ENCODE peak calls at places on chromosomes 2 and 18, in four cellular contexts. Q is IMR-90, W is endodermal cell, F is epithelial cell of esophagus. C is an unnamed sample.

GRCh38 chr2:176466918-176467452 is 197.7 kb downstream of the MTX2 start:
- DNase-seq in F (no peak), Q (no peak), W (no peak), C (no peak)

GRCh38 chr2:8241317-8241716 is 440.5 kb upstream of the ID2 start:
- DNase-seq in Q (no peak), W (peak), F (no peak), C (no peak)

GRCh38 chr18:77065221-77065981 is 67.2 kb downstream of the MBP start:
- DNase-seq in Q (peak), F (peak), W (no peak), C (peak)

GRCh38 chr2:23926289-23926749 is 604 bp downstream of the ATAD2B start:
- DNase-seq in W (peak), F (peak), Q (no peak), C (no peak)

GRCh38 chr2:35846-36245 is 10.5 kb downstream of the FAM110C start:
- DNase-seq in W (no peak), F (peak), Q (no peak), C (no peak)

GRCh38 chr2:59655809-59656208 is 897.6 kb downstream of the BCL11A start:
- DNase-seq in F (peak), W (no peak), Q (no peak), C (no peak)

GRCh38 chr2:176172007-176172747 is 15.1 kb downstream of the HOXD3 start:
- DNase-seq in F (no peak), W (peak), Q (no peak), C (no peak)

GRCh38 chr2:37671013-37671815 is at the start of gene CDC42EP3:
- DNase-seq in W (peak), Q (no peak), F (peak), C (no peak)

GRCh38 chr2:106575955-106576354 is 88.8 kb downstream of the CD8B2 start:
- DNase-seq in W (peak), Q (peak), F (peak), C (peak)

GRCh38 chr2:5937865-5938565 is 245.8 kb downstream of the SOX11 start:
- DNase-seq in W (peak), Q (no peak), F (no peak), C (no peak)

GRCh38 chr2:86562891-86563649 is at the start of gene CHMP3:
- DNase-seq in W (peak), F (peak), Q (peak), C (peak)

GRCh38 chr18:35444636-35445035 is 53.1 kb downstream of the INO80C start:
- DNase-seq in Q (no peak), F (no peak), W (no peak), C (no peak)

GRCh38 chr18:63564576-63564975 is 22.4 kb downstream of the SERPINB12 start:
- DNase-seq in Q (no peak), W (no peak), F (no peak), C (no peak)

GRCh38 chr18:61612517-61612916 is 279.3 kb downstream of the CDH20 start:
- DNase-seq in F (no peak), Q (no peak), W (no peak), C (peak)

GRCh38 chr2:219570924-219571310 is 422 bp downstream of the OBSL1 start:
- DNase-seq in F (no peak), W (no peak), Q (peak), C (no peak)

GRCh38 chr2:212145111-212145510 is 393.5 kb downstream of the ERBB4 start:
- DNase-seq in F (peak), W (no peak), Q (peak), C (peak)

GRCh38 chr18:32318581-32318980 is 128.7 kb downstream of the MEP1B start:
- DNase-seq in Q (no peak), F (no peak), W (no peak), C (peak)

GRCh38 chr18:25228410-25228809 is 123.6 kb downstream of the ZNF521 start:
- DNase-seq in Q (no peak), W (no peak), F (no peak), C (no peak)

GRCh38 chr2:127451981-127452380 is 33.8 kb downstream of the PROC start:
- DNase-seq in W (no peak), Q (peak), F (no peak), C (no peak)

GRCh38 chr2:218230882-218231281 is 13.9 kb downstream of the ARPC2 start:
- DNase-seq in Q (peak), W (no peak), F (peak), C (peak)

GRCh38 chr2:26917135-26917836 is 53.2 kb upstream of the MAPRE3 start:
- DNase-seq in Q (no peak), W (no peak), F (no peak), C (no peak)

GRCh38 chr18:39959839-39960238 is 1995.2 kb upstream of the PIK3C3 start:
- DNase-seq in W (no peak), F (peak), Q (no peak), C (peak)

GRCh38 chr2:163610817-163611556 is 124.8 kb downstream of the FIGN start:
- DNase-seq in Q (no peak), F (no peak), W (peak), C (peak)

GRCh38 chr2:100291152-100291970 is 30.9 kb downstream of the LONRF2 start:
- DNase-seq in W (peak), F (peak), Q (peak), C (peak)

GRCh38 chr2:160324161-160324768 is 124.2 kb upstream of the ITGB6 start:
- DNase-seq in W (peak), F (peak), Q (peak), C (peak)

GRCh38 chr18:26175481-26175880 is 41.8 kb downstream of the PSMA8 start:
- DNase-seq in Q (no peak), W (no peak), F (no peak), C (no peak)

GRCh38 chr2:47631840-47632398 is 151.0 kb upstream of the MSH6 start:
- DNase-seq in W (peak), F (peak), Q (peak), C (peak)

GRCh38 chr2:33123216-33123615 is 176.5 kb downstream of the LTBP1 start:
- DNase-seq in Q (peak), F (peak), W (no peak), C (peak)

GRCh38 chr2:170973492-170974303 is 44.6 kb downstream of the GORASP2 start:
- DNase-seq in W (peak), Q (peak), F (peak), C (peak)

GRCh38 chr2:173644146-173644545 is 289.5 kb downstream of the CDCA7 start:
- DNase-seq in W (no peak), F (peak), Q (peak), C (peak)

GRCh38 chr2:161423351-161424178 is 7.5 kb downstream of the TBR1 start:
- DNase-seq in F (no peak), W (peak), Q (no peak), C (no peak)

GRCh38 chr2:8522682-8523081 is 159.2 kb upstream of the ID2 start:
- DNase-seq in F (no peak), Q (no peak), W (no peak), C (no peak)

GRCh38 chr2:140893685-140894084 is 1237.1 kb downstream of the LRP1B start:
- DNase-seq in W (no peak), Q (peak), F (peak), C (peak)

GRCh38 chr2:61288070-61288841 is 126.3 kb downstream of the C2orf74 start:
- DNase-seq in W (no peak), Q (peak), F (no peak), C (no peak)

GRCh38 chr2:75605770-75606535 is 40.6 kb upstream of the MRPL19 start:
- DNase-seq in Q (peak), F (peak), W (peak), C (peak)

GRCh38 chr2:10514743-10515142 is 66.6 kb upstream of the ODC1 start:
- DNase-seq in W (no peak), F (peak), Q (peak), C (peak)

GRCh38 chr2:98832172-98832571 is 101.2 kb upstream of the MGAT4A start:
- DNase-seq in F (no peak), Q (no peak), W (no peak), C (no peak)
- H3K4me3 ChIP-seq in F (no peak), Q (no peak), W (no peak), C (no peak)

DNA sequence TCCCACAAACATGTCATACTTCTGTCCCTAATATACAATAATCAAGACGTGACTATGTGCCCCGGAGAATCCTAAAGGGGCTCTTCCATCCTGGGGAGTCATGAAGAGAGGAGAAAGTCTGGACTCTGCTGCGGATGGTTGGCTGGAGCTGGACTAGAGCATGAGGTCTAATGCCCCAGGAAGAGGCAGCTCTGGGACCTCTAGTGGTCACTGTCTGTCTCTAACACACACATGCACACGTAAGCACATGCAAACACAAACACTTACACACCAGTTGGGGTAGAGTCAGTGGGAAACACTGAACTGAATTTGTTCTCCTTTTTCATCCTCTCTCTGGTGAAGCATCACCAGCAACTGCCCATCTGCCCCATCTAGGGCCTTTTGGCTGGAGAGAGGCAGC is 271.6 kb downstream of the TDRD15 start:
- DNase-seq in W (peak), F (no peak), Q (no peak), C (no peak)
- TF ChIP-seq CTCF in W (peak), F (no peak), Q (no peak), C (no peak)

DNA sequence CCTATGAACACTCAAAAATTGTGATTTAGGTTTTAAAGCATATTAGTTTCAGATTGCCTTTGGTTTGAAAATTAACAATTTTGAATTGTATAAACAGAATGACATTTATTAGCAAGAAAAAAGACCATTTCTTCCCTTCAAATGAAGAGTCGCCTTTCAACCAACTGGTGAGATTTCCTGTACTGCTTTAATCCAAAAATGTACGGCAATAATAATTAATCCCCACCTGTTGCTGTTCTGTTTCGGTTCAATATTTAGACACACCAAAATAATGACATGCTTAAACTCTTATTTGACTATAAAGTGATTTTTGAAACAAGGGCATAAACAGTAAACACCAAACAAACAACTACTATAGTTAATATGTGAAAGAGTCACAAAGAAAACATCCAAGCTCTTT is 39.6 kb downstream of the CHN1 start:
- DNase-seq in F (no peak), W (no peak), Q (no peak), C (no peak)
- H3K4me3 ChIP-seq in F (no peak), W (no peak), Q (no peak), C (no peak)

GRCh38 chr2:241734208-241734466 is 293 bp upstream of the D2HGDH start:
- DNase-seq in W (no peak), Q (no peak), F (no peak), C (no peak)
- TF ChIP-seq CTCF in W (peak), Q (no peak), F (no peak), C (no peak)

GRCh38 chr18:58438984-58439311 is 189.9 kb downstream of the ALPK2 start:
- DNase-seq in Q (no peak), F (no peak), W (no peak), C (no peak)
- H3K4me3 ChIP-seq in Q (peak), F (no peak), W (no peak), C (no peak)

GRCh38 chr2:73071452-73072399 is at the start of gene SFXN5:
- DNase-seq in W (peak), F (peak), Q (peak), C (peak)
- TF ChIP-seq CTCF in W (peak), F (no peak), Q (peak), C (peak)

GRCh38 chr18:58403799-58404455 is 225.0 kb downstream of the ALPK2 start:
- DNase-seq in F (no peak), W (peak), Q (no peak), C (no peak)

GRCh38 chr18:58402247-58402646 is 226.6 kb downstream of the ALPK2 start:
- DNase-seq in Q (no peak), F (peak), W (peak), C (no peak)

GRCh38 chr18:58401191-58401590 is 227.7 kb downstream of the ALPK2 start:
- DNase-seq in F (no peak), Q (no peak), W (no peak), C (no peak)

GRCh38 chr18:58405107-58405898 is 223.6 kb downstream of the ALPK2 start:
- DNase-seq in W (peak), Q (no peak), F (no peak), C (no peak)

DNA sequence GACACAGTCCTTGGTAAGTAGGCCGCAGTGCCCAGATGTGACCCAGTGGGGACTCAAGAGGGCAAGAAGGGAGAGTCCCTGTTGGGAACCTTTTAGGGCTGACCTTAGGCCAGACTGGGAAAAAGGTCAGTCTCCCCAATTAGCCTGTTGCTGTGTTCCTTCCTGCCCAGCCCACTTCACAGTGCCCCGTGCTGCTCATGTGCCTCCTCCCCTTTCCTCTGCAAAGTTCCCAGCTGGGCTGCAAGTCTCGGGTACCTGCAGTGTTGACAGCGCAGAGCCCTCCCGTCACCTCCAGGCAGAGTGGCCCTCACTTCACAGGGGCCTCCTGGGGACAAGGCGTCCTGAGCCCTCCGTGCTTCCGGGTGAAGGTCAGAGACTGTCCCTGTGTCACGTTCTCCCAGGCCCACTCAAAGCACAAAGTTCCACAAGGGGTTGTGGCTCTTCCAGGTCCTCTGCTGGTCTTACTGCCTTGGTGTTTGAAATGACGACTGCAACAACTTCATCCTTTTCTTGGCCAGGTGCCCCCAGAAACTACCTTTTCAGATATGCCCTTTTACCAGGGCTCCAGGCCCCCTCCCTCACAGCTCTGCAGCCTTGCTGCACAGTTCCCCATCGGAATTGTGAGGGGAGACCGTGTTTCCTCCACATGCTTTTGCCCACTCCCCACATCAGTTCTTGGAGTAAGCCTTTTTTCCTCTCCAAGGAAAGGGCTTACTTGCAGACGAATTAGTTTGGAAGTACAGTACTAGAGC is 225.8 kb downstream of the ALPK2 start:
- DNase-seq in W (peak), F (no peak), Q (no peak), C (no peak)
- H3K4me3 ChIP-seq in W (no peak), F (no peak), Q (no peak), C (no peak)

GRCh38 chr2:233643128-233643527 is 6.9 kb downstream of the UGT1A10 start:
- DNase-seq in F (peak), W (peak), Q (no peak), C (peak)
- TF ChIP-seq CTCF in F (peak), W (peak), Q (peak), C (peak)

GRCh38 chr18:79578396-79579260 is 101.0 kb upstream of the CTDP1 start:
- DNase-seq in Q (no peak), F (no peak), W (peak), C (no peak)
- H3K4me3 ChIP-seq in Q (no peak), F (no peak), W (no peak), C (no peak)